ENCODE peak calls at places on chromosomes 1 and 21, in four cellular contexts. E, X, I and Z are unnamed samples.

GRCh38 chr1:210653771-210654170 is 325.1 kb downstream of the HHAT start:
- DNase-seq in I (no peak), E (no peak), X (no peak), Z (no peak)

GRCh38 chr1:19121192-19121591 is 88.9 kb downstream of the UBR4 start:
- DNase-seq in E (no peak), I (no peak), X (no peak), Z (no peak)

GRCh38 chr1:21278208-21278861 is 11.9 kb downstream of the ECE1 start:
- DNase-seq in E (no peak), I (no peak), X (no peak), Z (no peak)

GRCh38 chr1:156618853-156619581 is at the start of gene HAPLN2:
- DNase-seq in I (no peak), E (no peak), X (no peak), Z (peak; percentile 55)

GRCh38 chr1:201754353-201754752 is 74.6 kb upstream of the IPO9 start:
- DNase-seq in I (no peak), X (no peak), E (no peak), Z (no peak)

GRCh38 chr1:110673805-110674336 is 869 bp downstream of the KCNA3 start:
- DNase-seq in E (no peak), X (peak; percentile 1), I (no peak), Z (no peak)

GRCh38 chr1:29629401-29629800 is 393.1 kb downstream of the PTPRU start:
- DNase-seq in E (no peak), I (no peak), X (no peak), Z (no peak)

GRCh38 chr1:207084701-207085180 is 3.9 kb upstream of the C4BPB start:
- DNase-seq in E (no peak), X (peak; percentile 33), I (no peak), Z (peak; percentile 80)

GRCh38 chr1:88237026-88237425 is 447.0 kb upstream of the PKN2 start:
- DNase-seq in I (no peak), E (no peak), X (no peak), Z (no peak)

GRCh38 chr1:74523873-74524480 is 11.6 kb upstream of the LRRC53 start:
- DNase-seq in X (no peak), E (no peak), I (no peak), Z (no peak)

DNA sequence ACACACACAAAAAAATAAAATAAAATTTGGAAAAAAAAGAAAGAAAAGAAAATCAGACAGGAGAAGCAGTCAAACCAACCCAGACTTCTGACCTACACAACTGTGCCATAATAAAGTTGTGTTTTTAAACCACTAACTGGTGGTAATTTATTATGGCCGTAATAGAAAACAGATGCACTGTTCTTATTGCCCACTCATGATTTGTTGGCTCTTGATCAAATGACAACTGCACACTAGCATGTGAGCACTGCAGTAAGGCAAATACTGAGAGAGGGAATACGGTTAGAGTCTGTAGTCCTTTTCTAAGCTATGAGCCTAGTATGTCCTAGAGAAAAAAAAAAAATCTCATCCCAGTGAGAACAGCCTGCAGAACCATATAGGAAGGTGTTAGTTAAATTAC is 61.2 kb upstream of the TNR start:
- DNase-seq in X (no peak), I (no peak), E (no peak), Z (no peak)
- H3K4me3 ChIP-seq in X (no peak overlapping the region), I (no peak overlapping the region), E (no peak overlapping the region), Z (no peak overlapping the region)

GRCh38 chr1:85297538-85297854 is 21.1 kb upstream of the BCL10 start:
- DNase-seq in E (no peak), X (no peak), I (no peak), Z (no peak)
- H3K4me3 ChIP-seq in E (peak overlapping the region; percentile 17), X (no peak overlapping the region), I (no peak overlapping the region), Z (no peak overlapping the region)

GRCh38 chr21:32306021-32306780 is 7.5 kb downstream of the MRAP start:
- DNase-seq in X (no peak), I (no peak), E (no peak), Z (no peak)
- H3K4me3 ChIP-seq in X (no peak overlapping the region), I (no peak overlapping the region), E (no peak overlapping the region), Z (no peak overlapping the region)

GRCh38 chr1:32876341-32877210 is 5.9 kb upstream of the FNDC5 start:
- DNase-seq in I (no peak), E (peak; percentile 53), X (peak; percentile 27), Z (peak; percentile 46)
- H3K4me3 ChIP-seq in I (no peak overlapping the region), E (no peak overlapping the region), X (no peak overlapping the region), Z (no peak overlapping the region)

GRCh38 chr1:175197536-175197935 is 5.0 kb upstream of the KIAA0040 start:
- DNase-seq in I (no peak), X (no peak), E (no peak), Z (peak; percentile 30)
- H3K4me3 ChIP-seq in I (no peak overlapping the region), X (no peak overlapping the region), E (no peak overlapping the region), Z (no peak overlapping the region)

DNA sequence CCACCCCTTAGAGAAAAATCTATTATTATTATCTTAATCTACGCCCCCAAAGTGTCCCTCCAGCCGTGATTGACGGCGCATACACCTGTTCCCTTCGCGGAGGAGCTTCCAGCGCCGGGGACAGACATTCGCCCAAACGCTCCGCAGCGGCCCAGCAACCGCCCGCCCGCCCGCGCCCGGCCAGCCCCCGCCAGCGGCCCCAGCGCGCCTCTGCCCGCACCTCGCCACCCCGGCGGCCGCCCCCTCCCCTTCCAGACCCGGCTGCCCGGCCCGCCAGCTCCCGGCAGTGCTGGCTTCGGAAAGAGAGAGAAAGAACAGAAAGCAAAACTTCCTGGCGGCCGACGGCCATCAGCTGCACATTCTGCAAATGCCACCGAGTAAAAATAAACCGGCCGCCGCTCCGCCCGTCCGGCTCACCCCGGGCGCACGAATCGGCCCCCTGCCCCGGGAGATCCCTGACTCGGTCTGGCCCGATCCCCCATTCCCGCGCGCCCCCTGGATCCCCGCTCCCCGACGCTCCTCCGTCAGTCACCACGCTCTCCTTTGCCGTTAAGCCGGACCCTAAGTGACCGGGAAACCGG is 1.6 kb downstream of the CASZ1 start:
- DNase-seq in I (no peak), X (no peak), E (peak; percentile 59), Z (peak; percentile 24)
- H3K4me3 ChIP-seq in I (peak overlapping the region; percentile 37), X (no peak overlapping the region), E (peak overlapping the region; percentile 88), Z (peak overlapping the region; percentile 57)